ENCODE peak calls at places on chromosomes 13 and 19, in four cellular contexts. One of them, this sample, is unnamed.

GRCh38 chr19:51800849-51801244 is 5.9 kb downstream of the FPR3 start:
- DNase-seq in H9: no peak
- DNase-seq in IMR-90: no peak
- DNase-seq in H1: no peak
- DNase-seq in this sample: no peak

GRCh38 chr13:40116008-40116407 is 460.5 kb downstream of the COG6 start:
- DNase-seq in H9: no peak
- DNase-seq in IMR-90: peak; percentile 40
- DNase-seq in H1: no peak
- DNase-seq in this sample: peak; percentile 82

GRCh38 chr13:75761373-75761772 is 125.2 kb downstream of the LMO7 start:
- DNase-seq in H9: no peak
- DNase-seq in IMR-90: no peak
- DNase-seq in H1: no peak
- DNase-seq in this sample: no peak

GRCh38 chr13:68708336-68708908 is 1399.2 kb upstream of the ATXN8OS start:
- DNase-seq in H9: peak; percentile 28
- DNase-seq in IMR-90: no peak
- DNase-seq in H1: no peak
- DNase-seq in this sample: no peak

GRCh38 chr13:113647351-113648217 is 10.4 kb downstream of the ATP4B start:
- DNase-seq in H9: no peak
- DNase-seq in IMR-90: no peak
- DNase-seq in H1: no peak
- DNase-seq in this sample: no peak

GRCh38 chr19:38812004-38812840 is 523 bp downstream of the LGALS4 start:
- DNase-seq in H9: no peak
- DNase-seq in IMR-90: no peak
- DNase-seq in H1: no peak
- DNase-seq in this sample: no peak

GRCh38 chr19:38488811-38489481 is 55.5 kb downstream of the RYR1 start:
- DNase-seq in H9: no peak
- DNase-seq in IMR-90: no peak
- DNase-seq in H1: no peak
- DNase-seq in this sample: no peak

GRCh38 chr13:52454459-52454824 is 836 bp upstream of the CKAP2 start:
- DNase-seq in H9: peak; percentile 27
- DNase-seq in IMR-90: peak; percentile 8
- DNase-seq in H1: no peak
- DNase-seq in this sample: peak; percentile 3

GRCh38 chr19:10566658-10567410 is 1.0 kb upstream of the KRI1 start:
- DNase-seq in H9: no peak
- DNase-seq in IMR-90: no peak
- DNase-seq in H1: no peak
- DNase-seq in this sample: no peak

GRCh38 chr19:15210323-15210774 is 9.6 kb upstream of the NOTCH3 start:
- DNase-seq in H9: no peak
- DNase-seq in IMR-90: peak; percentile 59
- DNase-seq in H1: no peak
- DNase-seq in this sample: no peak

GRCh38 chr13:112761701-112762689 is 72.2 kb downstream of the ATP11A start:
- DNase-seq in H9: no peak
- DNase-seq in IMR-90: peak; percentile 80
- DNase-seq in H1: no peak
- DNase-seq in this sample: peak; percentile 27

GRCh38 chr13:40407567-40407966 is 258.9 kb downstream of the FOXO1 start:
- DNase-seq in H9: no peak
- DNase-seq in IMR-90: no peak
- DNase-seq in H1: no peak
- DNase-seq in this sample: no peak

GRCh38 chr13:44573790-44574465 is 2.2 kb downstream of the TSC22D1 start:
- DNase-seq in H9: peak; percentile 55
- DNase-seq in IMR-90: peak; percentile 67
- DNase-seq in H1: no peak
- DNase-seq in this sample: peak; percentile 78

GRCh38 chr13:108816381-108816780 is 187.0 kb downstream of the MYO16 start:
- DNase-seq in H9: no peak
- DNase-seq in IMR-90: no peak
- DNase-seq in H1: no peak
- DNase-seq in this sample: peak; percentile 2

GRCh38 chr19:27828781-27829275 is 1384.1 kb downstream of the UQCRFS1 start:
- DNase-seq in H9: no peak
- DNase-seq in IMR-90: no peak
- DNase-seq in H1: no peak
- DNase-seq in this sample: no peak

GRCh38 chr19:12872941-12873890 is 8.0 kb downstream of the DNASE2 start:
- DNase-seq in H9: peak; percentile 84
- DNase-seq in IMR-90: peak; percentile 37
- DNase-seq in H1: no peak
- DNase-seq in this sample: peak; percentile 66

GRCh38 chr19:52748336-52748950 is 13.6 kb upstream of the ZNF611 start:
- DNase-seq in H9: no peak
- DNase-seq in IMR-90: peak; percentile 57
- DNase-seq in H1: no peak
- DNase-seq in this sample: peak; percentile 83

GRCh38 chr13:22596157-22596863 is 584.5 kb upstream of the SGCG start:
- DNase-seq in H9: no peak
- DNase-seq in IMR-90: no peak
- DNase-seq in H1: no peak
- DNase-seq in this sample: peak; percentile 30

GRCh38 chr13:101520672-101521071 is 68.2 kb downstream of the ITGBL1 start:
- DNase-seq in H9: no peak
- DNase-seq in IMR-90: peak; percentile 86
- DNase-seq in H1: no peak
- DNase-seq in this sample: no peak

GRCh38 chr19:4914736-4915501 is 5.6 kb downstream of the UHRF1 start:
- DNase-seq in H9: no peak
- DNase-seq in IMR-90: peak; percentile 69
- DNase-seq in H1: no peak
- DNase-seq in this sample: peak; percentile 40

GRCh38 chr13:33016414-33017409 is at the start of gene KL:
- DNase-seq in H9: peak; percentile 54
- DNase-seq in IMR-90: no peak
- DNase-seq in H1: no peak
- DNase-seq in this sample: peak; percentile 51

GRCh38 chr13:79190932-79191331 is 215.1 kb downstream of the RBM26 start:
- DNase-seq in H9: no peak
- DNase-seq in IMR-90: no peak
- DNase-seq in H1: no peak
- DNase-seq in this sample: no peak

GRCh38 chr13:21453352-21454089 is 5.6 kb downstream of the ZDHHC20 start:
- DNase-seq in H9: no peak
- DNase-seq in IMR-90: no peak
- DNase-seq in H1: no peak
- DNase-seq in this sample: no peak

GRCh38 chr13:84431646-84432045 is 549.4 kb upstream of the SLITRK1 start:
- DNase-seq in H9: no peak
- DNase-seq in IMR-90: peak; percentile 66
- DNase-seq in H1: no peak
- DNase-seq in this sample: no peak

GRCh38 chr19:19145281-19145999 is 7.2 kb upstream of the TMEM161A start:
- DNase-seq in H9: no peak
- DNase-seq in IMR-90: no peak
- DNase-seq in H1: no peak
- DNase-seq in this sample: no peak

GRCh38 chr19:2761876-2762782 is 20.9 kb downstream of the SGTA start:
- DNase-seq in H9: no peak
- DNase-seq in IMR-90: no peak
- DNase-seq in H1: no peak
- DNase-seq in this sample: no peak

GRCh38 chr19:35828694-35829301 is 16.2 kb upstream of the PRODH2 start:
- DNase-seq in H9: peak; percentile 82
- DNase-seq in IMR-90: peak; percentile 67
- DNase-seq in H1: no peak
- DNase-seq in this sample: peak; percentile 77

GRCh38 chr13:111850458-111850857 is 216.5 kb upstream of the SOX1 start:
- DNase-seq in H9: no peak
- DNase-seq in IMR-90: no peak
- DNase-seq in H1: no peak
- DNase-seq in this sample: no peak

GRCh38 chr13:42796747-42797356 is 15.5 kb downstream of the FAM216B start:
- DNase-seq in H9: no peak
- DNase-seq in IMR-90: no peak
- DNase-seq in H1: no peak
- DNase-seq in this sample: no peak

GRCh38 chr13:41577437-41577836 is 120.1 kb downstream of the RGCC start:
- DNase-seq in H9: no peak
- DNase-seq in IMR-90: peak; percentile 16
- DNase-seq in H1: no peak
- DNase-seq in this sample: no peak

GRCh38 chr13:100266026-100266425 is 177.1 kb downstream of the PCCA start:
- DNase-seq in H9: no peak
- DNase-seq in IMR-90: no peak
- DNase-seq in H1: no peak
- DNase-seq in this sample: no peak

GRCh38 chr13:102911336-102911735 is 65.5 kb downstream of the ERCC5 start:
- DNase-seq in H9: no peak
- DNase-seq in IMR-90: no peak
- DNase-seq in H1: no peak
- DNase-seq in this sample: no peak

GRCh38 chr13:22422023-22422422 is 751.1 kb downstream of the FGF9 start:
- DNase-seq in H9: no peak
- DNase-seq in IMR-90: no peak
- DNase-seq in H1: no peak
- DNase-seq in this sample: no peak

GRCh38 chr19:47483800-47484690 is at the start of gene KPTN:
- DNase-seq in H9: peak; percentile 94
- DNase-seq in IMR-90: peak; percentile 90
- DNase-seq in H1: peak; percentile 75
- DNase-seq in this sample: peak; percentile 95

DNA sequence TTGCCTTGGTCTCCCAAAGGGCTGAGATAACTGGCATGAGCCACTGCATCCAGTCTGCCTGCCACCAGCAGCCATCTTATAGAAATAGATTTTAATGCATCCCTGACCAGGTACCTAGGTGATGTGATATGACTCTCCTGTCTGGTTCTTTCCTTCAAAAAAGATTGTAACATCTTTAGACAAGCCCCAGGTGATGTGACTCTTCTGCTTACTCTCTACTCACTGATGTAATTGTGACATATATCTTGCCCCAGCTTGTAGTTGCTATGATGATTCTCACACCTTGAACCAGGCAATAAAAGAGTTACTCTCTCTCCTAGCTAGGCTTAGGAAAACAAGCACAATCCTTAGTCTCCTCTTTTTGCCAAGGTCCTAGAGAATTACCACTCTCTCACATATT is 30.6 kb upstream of the ZNF681 start:
- DNase-seq in H9: no peak
- DNase-seq in IMR-90: no peak
- DNase-seq in H1: no peak
- DNase-seq in this sample: no peak
- H3K27me3 ChIP-seq in H9: no peaks in the 10 kb centered on the region
- H3K27me3 ChIP-seq in IMR-90: no peaks in the 10 kb centered on the region
- H3K27me3 ChIP-seq in H1: no peaks in the 10 kb centered on the region
- H3K27me3 ChIP-seq in this sample: no peaks in the 10 kb centered on the region

DNA sequence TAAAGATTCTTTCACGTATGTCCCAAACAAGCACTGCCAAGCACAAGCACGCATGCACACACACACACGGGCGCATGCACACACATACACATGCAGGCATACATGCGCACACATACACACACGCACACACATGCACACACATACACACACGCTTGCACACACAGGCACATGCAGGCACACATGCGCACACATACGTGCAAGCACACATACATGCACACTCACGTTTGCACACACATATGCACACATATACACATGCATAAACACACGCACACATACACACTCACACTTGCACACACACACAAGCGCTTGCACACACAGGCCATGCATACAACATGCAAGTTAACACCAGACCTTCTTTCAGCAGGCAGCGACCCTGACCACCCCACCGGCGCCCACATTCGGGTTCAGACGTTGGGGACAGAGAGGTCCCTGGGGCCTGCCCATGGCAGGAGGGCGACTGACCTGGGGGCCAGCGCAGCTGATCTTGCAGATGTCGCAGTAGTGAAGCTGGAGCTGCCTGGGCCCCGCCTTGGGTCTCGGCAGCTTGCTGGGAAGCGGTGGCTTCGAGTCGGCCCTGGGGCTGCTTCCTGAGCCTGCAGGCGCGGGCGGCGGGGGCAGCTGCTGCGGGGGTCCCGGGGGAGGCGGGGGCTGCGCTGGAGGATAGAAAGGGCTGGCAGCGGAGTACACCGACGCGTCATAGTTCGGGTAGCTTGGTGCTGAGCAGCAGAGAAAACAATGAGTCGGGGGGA is 37.8 kb downstream of the ZFR2 start:
- DNase-seq in H9: no peak
- DNase-seq in IMR-90: no peak
- DNase-seq in H1: no peak
- DNase-seq in this sample: no peak
- H3K23ac ChIP-seq in H9: peak overlapping the region; percentile 83
- H3K23ac ChIP-seq in IMR-90: no peak overlapping the region
- H3K23ac ChIP-seq in H1: no peak overlapping the region
- H3K23ac ChIP-seq in this sample: no peak overlapping the region

GRCh38 chr19:1171755-1172352 is 2.2 kb downstream of the SBNO2 start:
- DNase-seq in H9: no peak
- DNase-seq in IMR-90: no peak
- DNase-seq in H1: no peak
- DNase-seq in this sample: peak; percentile 28
- H3K56ac ChIP-seq in H9: no peak overlapping the region
- H3K56ac ChIP-seq in IMR-90: no peak overlapping the region
- H3K56ac ChIP-seq in H1: no peak overlapping the region
- H3K56ac ChIP-seq in this sample: peak overlapping the region; percentile 28

GRCh38 chr13:37889811-37890210 is 20.2 kb upstream of the TRPC4 start:
- DNase-seq in H9: no peak
- DNase-seq in IMR-90: no peak
- DNase-seq in H1: no peak
- DNase-seq in this sample: no peak
- H3K27me3 ChIP-seq in H9: no peaks in the 10 kb centered on the region
- H3K27me3 ChIP-seq in IMR-90: no peaks in the 10 kb centered on the region
- H3K27me3 ChIP-seq in H1: no peaks in the 10 kb centered on the region
- H3K27me3 ChIP-seq in this sample: no peaks in the 10 kb centered on the region